ENCODE peak calls at places on chromosomes 5 and 9, in four cellular contexts. T, C, J and A are unnamed samples.

GRCh38 chr9:37035472-37036236 is 1.6 kb upstream of the PAX5 start:
- DNase-seq in C (no peak), J (no peak), T (no peak), A (no peak)

GRCh38 chr5:139561655-139562451 is 714 bp downstream of the UBE2D2 start:
- DNase-seq in C (peak; percentile 55), T (no peak), J (peak; percentile 67), A (peak; percentile 24)

GRCh38 chr5:90709323-90710148 is 150.9 kb downstream of the ADGRV1 start:
- DNase-seq in J (no peak), C (no peak), T (no peak), A (no peak)

GRCh38 chr9:93577940-93578682 is 1.7 kb downstream of the PHF2 start:
- DNase-seq in J (no peak), T (no peak), C (no peak), A (no peak)

GRCh38 chr5:2530609-2531008 is 220.9 kb downstream of the IRX2 start:
- DNase-seq in J (no peak), C (no peak), T (no peak), A (no peak)

GRCh38 chr9:128899566-128900322 is 17.8 kb downstream of the LRRC8A start:
- DNase-seq in J (no peak), T (no peak), C (no peak), A (no peak)

GRCh38 chr5:72815580-72816296 is 723 bp upstream of the TNPO1 start:
- DNase-seq in C (no peak), T (no peak), J (no peak), A (no peak)

GRCh38 chr5:168409601-168410458 is 76.4 kb upstream of the RARS1 start:
- DNase-seq in C (no peak), J (no peak), T (no peak), A (peak; percentile 14)

GRCh38 chr5:135951257-135951656 is 3.5 kb downstream of the LECT2 start:
- DNase-seq in C (no peak), T (no peak), J (no peak), A (no peak)

GRCh38 chr9:136629001-136629878 is 33.5 kb upstream of the EGFL7 start:
- DNase-seq in J (no peak), T (no peak), C (no peak), A (no peak)

GRCh38 chr9:35681341-35682002 is 7.7 kb downstream of the CA9 start:
- DNase-seq in T (no peak), C (no peak), J (no peak), A (no peak)

GRCh38 chr5:158910782-158911692 is 188.7 kb downstream of the EBF1 start:
- DNase-seq in T (no peak), C (no peak), J (no peak), A (no peak)

GRCh38 chr5:173855162-173855994 is 32.8 kb upstream of the CPEB4 start:
- DNase-seq in C (no peak), J (peak; percentile 44), T (no peak), A (no peak)

GRCh38 chr9:4894076-4894475 is 91.0 kb upstream of the JAK2 start:
- DNase-seq in J (no peak), T (no peak), C (no peak), A (no peak)

GRCh38 chr5:171852255-171852681 is 66.7 kb downstream of the SMIM23 start:
- DNase-seq in C (no peak), T (no peak), J (no peak), A (no peak)

GRCh38 chr5:122937914-122938313 is 92.5 kb downstream of the SNX24 start:
- DNase-seq in T (no peak), J (peak; percentile 69), C (no peak), A (no peak)

GRCh38 chr5:35856186-35857003 is at the start of gene IL7R:
- DNase-seq in C (no peak), T (no peak), J (no peak), A (no peak)

GRCh38 chr5:108206707-108207106 is 175.2 kb downstream of the FBXL17 start:
- DNase-seq in C (no peak), J (no peak), T (no peak), A (no peak)

GRCh38 chr9:133188006-133188842 is 20.8 kb downstream of the OBP2B start:
- DNase-seq in C (no peak), T (no peak), J (no peak), A (no peak)

GRCh38 chr5:19795218-19795617 is 192.8 kb downstream of the CDH18 start:
- DNase-seq in J (no peak), C (no peak), T (no peak), A (no peak)

GRCh38 chr9:90726215-90726614 is 75.4 kb upstream of the SYK start:
- DNase-seq in J (no peak), C (no peak), T (no peak), A (no peak)

GRCh38 chr5:132263548-132264261 is 6.2 kb downstream of the PDLIM4 start:
- DNase-seq in T (no peak), C (no peak), J (no peak), A (no peak)

GRCh38 chr5:141039517-141039916 is 11.7 kb upstream of the PCDHB1 start:
- DNase-seq in J (no peak), C (no peak), T (no peak), A (no peak)

GRCh38 chr5:156802501-156802900 is 47.6 kb upstream of the PPP1R2B start:
- DNase-seq in T (no peak), C (no peak), J (no peak), A (no peak)

GRCh38 chr5:158634713-158635112 is 465.0 kb downstream of the EBF1 start:
- DNase-seq in C (no peak), J (no peak), T (no peak), A (no peak)